ENCODE peak calls at places on chromosome 17, in five cellular contexts. N is H9, O is neuronal stem cell, W is mesenchymal stem cell, P is H1. Q is an unnamed sample. For H3K4me1, the result is how much of the 10 kb centered on the place peaks cover.

GRCh38 chr17:68468785-68469184 is 11.5 kb upstream of the WIPI1 start:
- DNase-seq in N (no peak), P (no peak), O (no peak), W (peak), Q (no peak)

GRCh38 chr17:3026856-3027751 is 36.3 kb downstream of the OR1D5 start:
- DNase-seq in N (peak), O (no peak), W (no peak), P (no peak), Q (no peak)

GRCh38 chr17:79913896-79914812 is 74.9 kb upstream of the CBX4 start:
- DNase-seq in N (no peak), P (no peak), W (no peak), O (no peak), Q (no peak)

GRCh38 chr17:3534881-3535252 is 22.7 kb downstream of the TRPV3 start:
- DNase-seq in N (peak), P (no peak), W (peak), O (no peak), Q (no peak)

GRCh38 chr17:28526381-28526780 is 20.2 kb downstream of the FOXN1 start:
- DNase-seq in N (no peak), P (no peak), W (no peak), O (no peak), Q (no peak)

GRCh38 chr17:54941285-54941684 is 27.2 kb downstream of the COX11 start:
- DNase-seq in N (no peak), P (no peak), W (no peak), O (no peak), Q (no peak)

GRCh38 chr17:69597898-69598692 is 183.6 kb downstream of the MAP2K6 start:
- DNase-seq in W (peak), O (no peak), P (no peak), N (no peak), Q (peak)

GRCh38 chr17:73976147-73976546 is 227.3 kb upstream of the RPL38 start:
- DNase-seq in P (no peak), N (no peak), O (no peak), W (no peak), Q (no peak)

GRCh38 chr17:55336426-55336825 is 71.7 kb downstream of the HLF start:
- DNase-seq in P (no peak), W (no peak), N (no peak), O (no peak), Q (no peak)

GRCh38 chr17:73874008-73874407 is 229.8 kb upstream of the SDK2 start:
- DNase-seq in W (no peak), N (no peak), P (no peak), O (no peak), Q (no peak)

GRCh38 chr17:9273334-9274118 is 252.2 kb downstream of the NTN1 start:
- DNase-seq in O (no peak), N (no peak), W (no peak), P (no peak), Q (no peak)

GRCh38 chr17:48603959-48604769 is 622 bp downstream of the HOXB6 start:
- DNase-seq in O (no peak), N (peak), W (peak), P (no peak), Q (no peak)

GRCh38 chr17:47937915-47938314 is 3.5 kb upstream of the PNPO start:
- DNase-seq in P (no peak), O (no peak), N (no peak), W (no peak), Q (no peak)

GRCh38 chr17:45018514-45019176 is 32.8 kb downstream of the DCAKD start:
- DNase-seq in W (peak), P (no peak), O (no peak), N (no peak), Q (peak)

GRCh38 chr17:2238432-2239169 is 65.0 kb downstream of the SMG6 start:
- DNase-seq in O (no peak), P (no peak), W (peak), N (no peak), Q (no peak)

GRCh38 chr17:57585341-57586098 is 159.6 kb downstream of the CCDC182 start:
- DNase-seq in O (no peak), W (no peak), P (no peak), N (no peak), Q (no peak)

GRCh38 chr17:2876467-2876866 is 80.2 kb downstream of the RAP1GAP2 start:
- DNase-seq in W (no peak), P (no peak), O (no peak), N (no peak), Q (peak)

GRCh38 chr17:16519021-16519420 is 27.0 kb upstream of the LRRC75A start:
- DNase-seq in N (no peak), P (no peak), O (no peak), W (no peak), Q (no peak)
- H2BK12ac ChIP-seq in N (no peak), P (no peak), O (no peak), W (no peak), Q (no peak)

GRCh38 chr17:81068411-81068810 is 33.5 kb downstream of the BAIAP2 start:
- DNase-seq in N (no peak), P (no peak), O (no peak), W (no peak), Q (no peak)

GRCh38 chr17:81065500-81065899 is 30.5 kb downstream of the BAIAP2 start:
- DNase-seq in W (no peak), N (no peak), P (no peak), O (no peak), Q (no peak)

GRCh38 chr17:81066771-81067315 is 31.9 kb downstream of the BAIAP2 start:
- DNase-seq in P (no peak), N (no peak), O (no peak), W (no peak), Q (no peak)

GRCh38 chr17:81066072-81066471 is 31.1 kb downstream of the BAIAP2 start:
- DNase-seq in W (no peak), N (no peak), O (no peak), P (no peak), Q (peak)

DNA sequence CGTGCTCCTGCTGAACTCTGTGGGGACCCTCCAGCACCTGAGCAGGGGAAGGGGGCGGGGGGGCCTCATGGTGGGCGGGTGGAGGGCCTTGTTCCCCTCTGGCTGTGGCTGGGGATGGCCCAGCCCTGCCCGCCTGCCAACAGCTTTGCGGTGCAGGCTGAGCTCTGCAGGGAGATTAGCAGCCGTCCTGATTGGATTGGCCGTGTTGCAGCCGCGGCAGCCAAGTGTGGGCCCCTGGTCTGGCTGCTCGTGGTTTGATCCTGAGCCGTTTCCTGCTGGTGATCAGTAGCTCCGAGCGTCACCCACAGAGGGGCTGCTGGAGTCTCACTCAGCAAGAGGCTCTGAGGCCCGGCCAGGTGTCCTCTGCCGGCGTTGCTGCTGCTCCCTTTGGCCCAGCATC is 32.4 kb downstream of the BAIAP2 start:
- DNase-seq in O (no peak), N (no peak), W (no peak), P (no peak), Q (no peak)
- H3K4me1 ChIP-seq in O (under half), N (under half), W (half or more), P (under half), Q (under half)

DNA sequence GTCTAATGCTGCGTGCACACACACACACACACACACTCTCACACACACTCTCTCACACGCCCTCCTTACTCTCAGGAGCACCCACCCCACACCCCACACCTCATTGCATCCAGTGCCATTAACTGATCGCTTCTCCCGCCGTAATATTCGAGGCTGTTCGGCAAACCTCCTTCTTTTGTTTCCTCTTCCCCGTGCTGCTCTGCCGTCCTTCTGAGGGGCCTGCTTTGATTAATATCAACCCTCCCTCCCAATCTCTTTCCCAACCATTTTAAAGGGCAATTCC is 156.2 kb upstream of the TNRC6C start:
- DNase-seq in W (no peak), P (no peak), N (no peak), O (no peak), Q (no peak)
- H4K8ac ChIP-seq in W (no peak), P (no peak), N (no peak), O (no peak), Q (no peak)

GRCh38 chr17:41784207-41784744 is 2.2 kb downstream of the JUP start:
- DNase-seq in P (no peak), W (peak), N (peak), O (no peak), Q (peak)

GRCh38 chr17:41785091-41785875 is 1.2 kb downstream of the JUP start:
- DNase-seq in P (peak), O (peak), W (peak), N (peak), Q (peak)

GRCh38 chr17:41786227-41787020 is at the start of gene JUP:
- DNase-seq in P (peak), O (peak), N (peak), W (peak), Q (peak)

GRCh38 chr17:41787021-41787418 is 509 bp upstream of the JUP start:
- DNase-seq in O (no peak), P (no peak), W (no peak), N (no peak), Q (no peak)

DNA sequence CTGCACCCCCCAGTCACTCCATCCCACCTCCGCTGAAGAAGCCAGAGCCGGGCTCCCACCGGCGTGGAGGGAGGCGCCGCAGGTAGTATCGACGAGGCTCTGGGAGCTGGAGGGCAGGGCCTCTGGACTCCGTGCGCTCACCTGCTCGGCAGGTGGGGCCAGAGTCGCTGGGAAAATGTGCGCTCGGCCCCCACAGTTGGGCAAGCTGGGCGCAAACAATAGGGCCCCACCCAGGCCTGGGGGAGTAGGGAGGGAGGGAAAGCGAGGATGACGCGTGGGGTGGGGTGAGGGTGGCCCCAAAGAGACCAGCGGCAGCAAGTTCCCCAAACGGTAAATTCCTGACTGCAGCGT is 660 bp downstream of the JUP start:
- DNase-seq in W (no peak), O (no peak), P (peak), N (peak), Q (no peak)
- H2BK12ac ChIP-seq in W (no peak), O (no peak), P (peak), N (no peak), Q (no peak)

DNA sequence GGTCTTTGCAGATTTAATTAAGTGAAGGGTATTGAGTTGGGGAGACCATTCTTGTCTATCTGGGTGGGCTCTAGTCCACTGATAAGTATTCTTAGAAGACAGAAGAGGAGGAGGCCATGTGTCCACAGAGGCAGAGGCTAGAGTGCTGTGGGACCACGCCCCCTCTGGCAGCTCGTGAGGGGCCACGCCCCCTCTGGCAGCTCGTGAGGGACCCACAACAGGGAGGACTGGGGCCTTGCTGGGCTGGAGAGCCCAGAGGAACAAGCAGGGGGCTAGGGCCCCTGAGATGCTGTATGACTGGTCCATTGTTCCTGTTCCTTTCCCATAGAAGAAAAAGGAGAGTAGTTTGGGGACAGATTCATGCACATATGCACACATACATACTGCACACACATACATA is 106.8 kb downstream of the METRNL start:
- DNase-seq in W (no peak), O (no peak), P (peak), N (peak), Q (no peak)
- H3K4me1 ChIP-seq in W (under half), O (under half), P (under half), N (under half), Q (under half)

GRCh38 chr17:61265397-61265796 is 134.2 kb upstream of the TBX2 start:
- DNase-seq in N (no peak), O (no peak), P (no peak), W (no peak), Q (no peak)

GRCh38 chr17:61259360-61259759 is 140.3 kb upstream of the TBX2 start:
- DNase-seq in P (no peak), W (peak), N (no peak), O (no peak), Q (no peak)

GRCh38 chr17:61260061-61260797 is 139.4 kb upstream of the TBX2 start:
- DNase-seq in P (no peak), W (peak), O (no peak), N (no peak), Q (no peak)

GRCh38 chr17:61255609-61256008 is 144.0 kb upstream of the TBX2 start:
- DNase-seq in W (no peak), N (no peak), O (no peak), P (no peak), Q (no peak)

GRCh38 chr17:61261001-61261587 is 138.5 kb upstream of the TBX2 start:
- DNase-seq in O (no peak), N (no peak), P (no peak), W (no peak), Q (no peak)
- H4K8ac ChIP-seq in O (no peak), N (no peak), P (no peak), W (no peak), Q (no peak)

GRCh38 chr17:60514500-60514899 is 11.5 kb downstream of the APPBP2 start:
- DNase-seq in N (no peak), O (no peak), W (no peak), P (no peak), Q (peak)
- H2BK12ac ChIP-seq in N (no peak), O (no peak), W (no peak), P (no peak), Q (no peak)